ENCODE peak calls at places on chromosome X, in four cellular contexts. K, A, T and Q are unnamed samples.

GRCh38 chrX:68762649-68763268 is 66.1 kb upstream of the EFNB1 start:
- ATAC-seq in K (no peak), A (no peak), T (peak), Q (no peak)

GRCh38 chrX:136597954-136598353 is 50.0 kb upstream of the CD40LG start:
- ATAC-seq in K (no peak), T (no peak), A (no peak), Q (no peak)

GRCh38 chrX:72069380-72070160 is 62.1 kb downstream of the RTL5 start:
- ATAC-seq in T (no peak), A (no peak), K (no peak), Q (no peak)

GRCh38 chrX:74383611-74384010 is 37.7 kb upstream of the SLC16A2 start:
- ATAC-seq in T (peak), A (peak), K (peak), Q (no peak)

GRCh38 chrX:69076084-69076483 is 89.2 kb downstream of the PJA1 start:
- ATAC-seq in T (no peak), K (no peak), A (no peak), Q (no peak)

GRCh38 chrX:23766650-23767551 is 16.1 kb upstream of the SAT1 start:
- ATAC-seq in A (no peak), T (peak), K (peak), Q (peak)

GRCh38 chrX:2521092-2521926 is 20.5 kb upstream of the DHRSX start:
- ATAC-seq in T (peak), K (no peak), A (peak), Q (peak)

GRCh38 chrX:39814391-39814790 is 283.4 kb downstream of the BCOR start:
- ATAC-seq in A (no peak), T (no peak), K (peak), Q (no peak)

GRCh38 chrX:66731398-66731797 is 92.5 kb upstream of the EDA2R start:
- ATAC-seq in A (no peak), K (peak), T (no peak), Q (no peak)

GRCh38 chrX:121308276-121308805 is 260.9 kb downstream of the GLUD2 start:
- ATAC-seq in K (peak), T (peak), A (no peak), Q (peak)

GRCh38 chrX:39969826-39970569 is 127.8 kb downstream of the BCOR start:
- ATAC-seq in T (peak), A (peak), K (no peak), Q (no peak)

GRCh38 chrX:49061916-49062315 is 3.1 kb downstream of the CCDC120 start:
- ATAC-seq in T (no peak), K (no peak), A (no peak), Q (no peak)

GRCh38 chrX:22686138-22686541 is 313.6 kb upstream of the DDX53 start:
- ATAC-seq in T (no peak), K (no peak), A (no peak), Q (no peak)

GRCh38 chrX:131987252-131987651 is 35.9 kb upstream of the STK26 start:
- ATAC-seq in K (peak), A (no peak), T (no peak), Q (peak)

GRCh38 chrX:77668391-77669237 is 117.4 kb downstream of the ATRX start:
- ATAC-seq in K (peak), T (no peak), A (no peak), Q (no peak)

GRCh38 chrX:134006484-134007161 is 21.2 kb upstream of the GPC3 start:
- ATAC-seq in T (no peak), K (no peak), A (no peak), Q (no peak)

GRCh38 chrX:2351999-2352995 is 148.5 kb downstream of the DHRSX start:
- ATAC-seq in K (no peak), T (no peak), A (peak), Q (no peak)

GRCh38 chrX:9538544-9539045 is 73.7 kb downstream of the TBL1X start:
- ATAC-seq in K (no peak), T (no peak), A (no peak), Q (no peak)

GRCh38 chrX:19579485-19579884 is 64.2 kb upstream of the MAP3K15 start:
- ATAC-seq in A (no peak), T (no peak), K (no peak), Q (no peak)

GRCh38 chrX:41877167-41877566 is 46.2 kb downstream of the CASK start:
- ATAC-seq in K (no peak), A (no peak), T (no peak), Q (no peak)

GRCh38 chrX:114611018-114611619 is 27.2 kb downstream of the HTR2C start:
- ATAC-seq in T (no peak), A (no peak), K (no peak), Q (no peak)

GRCh38 chrX:7435822-7436221 is 287.9 kb upstream of the PUDP start:
- ATAC-seq in T (no peak), A (no peak), K (no peak), Q (no peak)

GRCh38 chrX:132219343-132219768 is at the start of gene RAP2C:
- ATAC-seq in T (peak), A (peak), K (peak), Q (peak)

GRCh38 chrX:71992711-71993110 is 82.1 kb downstream of the NHSL2 start:
- ATAC-seq in T (no peak), A (no peak), K (peak), Q (peak)

GRCh38 chrX:37922926-37923325 is 75.6 kb upstream of the DYNLT3 start:
- ATAC-seq in K (no peak), T (no peak), A (no peak), Q (no peak)

GRCh38 chrX:34873500-34874225 is 68.9 kb upstream of the FAM47B start:
- ATAC-seq in T (no peak), K (no peak), A (no peak), Q (no peak)

GRCh38 chrX:1164322-1165288 is 47.8 kb downstream of the CRLF2 start:
- ATAC-seq in A (no peak), K (no peak), T (no peak), Q (no peak)

GRCh38 chrX:30875957-30876356 is 13.1 kb downstream of the TAB3 start:
- ATAC-seq in T (no peak), A (no peak), K (no peak), Q (no peak)

GRCh38 chrX:37644381-37645305 is 40.9 kb upstream of the XK start:
- ATAC-seq in T (no peak), A (no peak), K (no peak), Q (no peak)

GRCh38 chrX:37690123-37690522 is 4.5 kb downstream of the XK start:
- ATAC-seq in K (no peak), T (no peak), A (no peak), Q (no peak)